ENCODE peak calls at places on chromosomes 12 and 14, in ten cellular contexts. W, Z, H, S, U, X, I, M, D and R are unnamed samples.

GRCh38 chr12:113196996-113197395 is 11.5 kb downstream of the RITA1 start:
- DNase-seq in W (no peak), Z (peak), H (no peak), S (peak), U (peak), X (peak), I (peak), M (peak), D (peak), R (no peak)

GRCh38 chr14:64198486-64198885 is 95.7 kb downstream of the ESR2 start:
- DNase-seq in W (no peak), Z (no peak), H (no peak), S (no peak), U (no peak), X (no peak), I (no peak), M (no peak), D (no peak), R (no peak)

GRCh38 chr14:70415788-70416187 is 1.1 kb downstream of the SYNJ2BP start:
- DNase-seq in W (no peak), Z (no peak), H (no peak), S (no peak), U (no peak), X (no peak), I (no peak), M (no peak), D (no peak), R (no peak)

GRCh38 chr14:36931796-36932195 is 240.6 kb downstream of the SLC25A21 start:
- DNase-seq in W (no peak), Z (no peak), H (no peak), S (no peak), U (no peak), X (peak), I (no peak), M (no peak), D (no peak), R (no peak)

GRCh38 chr14:100733152-100733850 is 6.6 kb downstream of the DLK1 start:
- DNase-seq in W (peak), Z (no peak), H (no peak), S (no peak), U (no peak), X (no peak), I (no peak), M (no peak), D (no peak), R (peak)

GRCh38 chr12:32322354-32322753 is 77.0 kb upstream of the FGD4 start:
- DNase-seq in W (no peak), Z (no peak), H (no peak), S (no peak), U (no peak), X (no peak), I (no peak), M (no peak), D (no peak), R (no peak)

GRCh38 chr12:86663691-86664090 is 407.5 kb upstream of the MGAT4C start:
- DNase-seq in W (no peak), Z (no peak), H (no peak), S (no peak), U (no peak), X (peak), I (no peak), M (peak), D (no peak), R (no peak)

GRCh38 chr14:105299654-105300541 is 903 bp downstream of the BRF1 start:
- DNase-seq in W (no peak), Z (peak), H (peak), S (no peak), U (peak), X (no peak), I (no peak), M (no peak), D (peak), R (no peak)

GRCh38 chr12:111224196-111225066 is 144.5 kb downstream of the PHETA1 start:
- DNase-seq in W (no peak), Z (no peak), H (no peak), S (no peak), U (no peak), X (no peak), I (no peak), M (no peak), D (no peak), R (no peak)

GRCh38 chr12:54360717-54361456 is 3.4 kb downstream of the GPR84 start:
- DNase-seq in W (peak), Z (peak), H (peak), S (peak), U (peak), X (peak), I (peak), M (peak), D (peak), R (peak)

GRCh38 chr14:105711058-105711620 is 184.8 kb downstream of the TMEM121 start:
- DNase-seq in W (no peak), Z (no peak), H (no peak), S (no peak), U (no peak), X (no peak), I (no peak), M (no peak), D (no peak), R (no peak)

GRCh38 chr12:64461634-64462414 is 9.9 kb downstream of the TBK1 start:
- DNase-seq in W (no peak), Z (no peak), H (no peak), S (no peak), U (no peak), X (peak), I (no peak), M (no peak), D (no peak), R (no peak)

GRCh38 chr14:49992901-49993335 is 100.0 kb downstream of the ARF6 start:
- DNase-seq in W (no peak), Z (no peak), H (no peak), S (no peak), U (no peak), X (peak), I (no peak), M (no peak), D (no peak), R (no peak)

GRCh38 chr14:19878029-19878642 is 3.2 kb downstream of the OR4K2 start:
- DNase-seq in W (no peak), Z (no peak), H (no peak), S (peak), U (no peak), X (peak), I (no peak), M (no peak), D (no peak), R (no peak)
- TF ChIP-seq CTCF in W (peak), Z (peak), H (peak), S (peak), U (peak), X (no peak), I (no peak), M (peak), D (peak), R (peak)

GRCh38 chr12:49564241-49565118 is 3.5 kb downstream of the MCRS1 start:
- DNase-seq in W (no peak), Z (no peak), H (peak), S (no peak), U (no peak), X (no peak), I (no peak), M (no peak), D (no peak), R (no peak)

GRCh38 chr12:49562233-49562632 is 5.7 kb downstream of the MCRS1 start:
- DNase-seq in W (no peak), Z (no peak), H (no peak), S (no peak), U (no peak), X (no peak), I (no peak), M (no peak), D (no peak), R (no peak)

GRCh38 chr12:49560695-49561094 is 7.2 kb downstream of the MCRS1 start:
- DNase-seq in W (no peak), Z (no peak), H (peak), S (no peak), U (no peak), X (no peak), I (no peak), M (no peak), D (no peak), R (no peak)

GRCh38 chr12:49565119-49565955 is 2.6 kb downstream of the MCRS1 start:
- DNase-seq in W (no peak), Z (no peak), H (peak), S (no peak), U (no peak), X (no peak), I (no peak), M (peak), D (no peak), R (no peak)

GRCh38 chr12:49562831-49563230 is 5.1 kb downstream of the MCRS1 start:
- DNase-seq in W (no peak), Z (no peak), H (peak), S (no peak), U (no peak), X (no peak), I (no peak), M (no peak), D (no peak), R (no peak)
- TF ChIP-seq CTCF in W (no peak), Z (no peak), H (no peak), S (no peak), U (no peak), X (no peak), I (no peak), M (no peak), D (no peak), R (no peak)

GRCh38 chr12:94140556-94140955 is 7.8 kb upstream of the PLXNC1 start:
- DNase-seq in W (no peak), Z (peak), H (peak), S (peak), U (peak), X (no peak), I (peak), M (peak), D (peak), R (no peak)
- TF ChIP-seq CTCF in W (peak), Z (no peak), H (peak), S (peak), U (peak), X (no peak), I (no peak), M (peak), D (no peak), R (no peak)

DNA sequence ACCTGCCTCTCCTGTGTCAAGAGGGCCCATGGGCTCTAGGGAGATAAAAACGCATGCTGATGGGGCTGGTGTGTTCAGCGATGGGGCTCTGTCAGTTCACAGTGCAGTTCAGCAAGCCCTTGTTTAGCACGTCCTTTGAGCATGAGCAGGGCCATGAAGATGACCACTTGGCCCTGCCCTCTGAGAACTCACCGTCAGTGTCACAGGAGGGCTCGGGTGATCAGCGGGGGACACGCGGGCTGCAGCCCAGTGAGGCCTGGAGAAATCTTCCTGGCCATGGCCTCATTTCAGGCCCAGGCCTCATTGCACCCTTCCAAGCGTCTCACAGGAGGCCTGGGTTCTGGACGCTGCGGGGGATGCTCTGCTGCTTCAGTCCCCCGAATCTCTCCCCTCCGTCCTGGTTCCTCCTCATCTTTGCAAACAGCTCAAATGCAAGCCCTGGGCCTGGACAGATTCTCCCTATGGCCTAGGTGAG is 181.6 kb downstream of the ADGRD1 start:
- DNase-seq in W (no peak), Z (no peak), H (no peak), S (no peak), U (peak), X (no peak), I (no peak), M (no peak), D (no peak), R (no peak)
- TF ChIP-seq CTCF in W (no peak), Z (no peak), H (no peak), S (no peak), U (no peak), X (no peak), I (no peak), M (no peak), D (no peak), R (no peak)